ENCODE peak calls at places on chromosomes 4 and X, in five cellular contexts. W, S, O, J and Q are unnamed samples.

GRCh38 chrX:12794654-12795053 is 3.4 kb downstream of the PRPS2 start:
- DNase-seq in W (no peak), S (no peak), O (no peak), J (no peak), Q (no peak)

GRCh38 chrX:8049827-8050226 is 121.2 kb downstream of the VCX2 start:
- DNase-seq in W (no peak), S (no peak), O (no peak), J (no peak), Q (no peak)

GRCh38 chr4:120826449-120826848 is 96.1 kb downstream of the PRDM5 start:
- DNase-seq in W (no peak), S (no peak), O (no peak), J (no peak), Q (no peak)

GRCh38 chrX:37746268-37746931 is 33.5 kb upstream of the CYBB start:
- DNase-seq in W (no peak), S (no peak), O (no peak), J (no peak), Q (no peak)

GRCh38 chrX:72255445-72255844 is 16.6 kb upstream of the ERCC6L start:
- DNase-seq in W (no peak), S (no peak), O (no peak), J (no peak), Q (no peak)

GRCh38 chr4:76705497-76705896 is 192.4 kb downstream of the SOWAHB start:
- DNase-seq in W (no peak), S (no peak), O (no peak), J (no peak), Q (no peak)

GRCh38 chrX:41759817-41760216 is 35.8 kb downstream of the GPR82 start:
- DNase-seq in W (peak; percentile 14), S (no peak), O (no peak), J (no peak), Q (no peak)

GRCh38 chrX:97215166-97215565 is 331.5 kb downstream of the RPA4 start:
- DNase-seq in W (no peak), S (no peak), O (no peak), J (no peak), Q (no peak)

GRCh38 chr4:17787315-17787714 is 5.9 kb upstream of the FAM184B start:
- DNase-seq in W (no peak), S (no peak), O (no peak), J (no peak), Q (no peak)

GRCh38 chr4:41525129-41525528 is 12.8 kb upstream of the LIMCH1 start:
- DNase-seq in W (no peak), S (no peak), O (no peak), J (no peak), Q (no peak)

GRCh38 chrX:106946449-106946848 is 26.2 kb downstream of the CLDN2 start:
- DNase-seq in W (no peak), S (no peak), O (no peak), J (no peak), Q (no peak)

GRCh38 chr4:163157157-163157556 is 9.5 kb downstream of the NAF1 start:
- DNase-seq in W (no peak), S (no peak), O (no peak), J (no peak), Q (no peak)

GRCh38 chrX:17174671-17175070 is 200.3 kb upstream of the NHS start:
- DNase-seq in W (peak; percentile 8), S (no peak), O (no peak), J (no peak), Q (no peak)

GRCh38 chr4:38574559-38575333 is 89.3 kb upstream of the KLF3 start:
- DNase-seq in W (no peak), S (no peak), O (no peak), J (no peak), Q (no peak)

GRCh38 chr4:85886665-85887064 is 411.7 kb downstream of the ARHGAP24 start:
- DNase-seq in W (no peak), S (no peak), O (no peak), J (no peak), Q (no peak)

GRCh38 chrX:103157511-103158316 is 57.2 kb upstream of the BEX4 start:
- DNase-seq in W (peak; percentile 46), S (no peak), O (peak; percentile 46), J (no peak), Q (no peak)

GRCh38 chrX:3609800-3610199 is 103.6 kb downstream of the PRKX start:
- DNase-seq in W (no peak), S (no peak), O (no peak), J (no peak), Q (no peak)

GRCh38 chrX:134737061-134737460 is 78.8 kb upstream of the PLAC1 start:
- DNase-seq in W (no peak), S (no peak), O (no peak), J (no peak), Q (peak; percentile 73)

GRCh38 chrX:123088930-123089329 is 95.1 kb upstream of the GRIA3 start:
- DNase-seq in W (no peak), S (no peak), O (no peak), J (no peak), Q (no peak)

GRCh38 chr4:119729815-119730643 is 101.4 kb upstream of the PDE5A start:
- DNase-seq in W (peak; percentile 28), S (peak; percentile 32), O (peak; percentile 81), J (no peak), Q (no peak)

GRCh38 chr4:189832528-189832927 is 108.1 kb upstream of the FRG1 start:
- DNase-seq in W (no peak), S (no peak), O (no peak), J (no peak), Q (no peak)

GRCh38 chr4:139899346-139899745 is 233.7 kb downstream of the MGST2 start:
- DNase-seq in W (peak; percentile 58), S (no peak), O (no peak), J (no peak), Q (no peak)

GRCh38 chr4:139902328-139903217 is 237.0 kb downstream of the MGST2 start:
- DNase-seq in W (peak; percentile 54), S (peak; percentile 23), O (no peak), J (no peak), Q (no peak)

GRCh38 chr4:139900964-139901376 is 235.4 kb downstream of the MGST2 start:
- DNase-seq in W (no peak), S (no peak), O (no peak), J (no peak), Q (no peak)

GRCh38 chr4:139903845-139904244 is 238.2 kb downstream of the MGST2 start:
- DNase-seq in W (no peak), S (no peak), O (no peak), J (no peak), Q (no peak)

DNA sequence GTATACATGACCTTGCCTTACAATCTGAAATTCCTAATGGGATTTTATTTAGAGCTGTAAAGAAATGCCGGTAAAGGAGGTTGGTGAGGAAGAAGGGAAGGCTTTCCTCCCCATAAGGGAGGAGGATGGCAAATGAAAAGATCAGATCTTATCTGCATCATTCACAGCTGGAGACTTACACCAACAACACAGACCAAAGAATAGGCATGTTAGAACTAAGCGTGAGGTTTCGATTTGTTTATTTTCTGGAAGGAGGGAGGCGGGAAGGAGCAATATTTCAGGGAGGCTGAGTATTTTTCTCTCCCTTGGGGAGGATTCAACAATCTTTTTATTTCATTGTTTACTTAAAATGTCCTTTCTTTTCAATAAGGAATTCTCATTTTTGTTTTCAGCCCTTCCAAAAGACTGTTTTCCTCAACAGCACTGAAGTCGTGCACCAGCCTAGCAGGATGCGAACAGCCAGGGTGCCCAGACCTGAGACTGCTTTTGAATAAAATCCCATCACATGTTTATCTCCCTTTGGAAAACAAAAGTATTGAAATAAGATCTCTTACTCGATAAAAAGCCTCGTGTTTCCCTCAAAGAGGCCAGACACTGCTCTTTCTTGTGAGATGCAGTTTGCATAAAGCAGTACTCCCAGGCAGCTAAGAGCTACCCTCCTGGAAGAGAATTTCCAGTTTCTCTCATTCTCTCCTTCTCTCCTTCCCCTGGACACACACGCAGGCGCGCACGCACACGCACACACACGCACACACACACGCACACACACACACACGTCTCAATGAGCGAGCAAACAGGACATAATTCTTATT is 236.1 kb downstream of the MGST2 start:
- DNase-seq in W (peak; percentile 46), S (peak; percentile 23), O (no peak), J (no peak), Q (no peak)
- H3K4me3 ChIP-seq in W (peak overlapping the region; percentile 36), S (peak overlapping the region; percentile 26), O (no peak overlapping the region), J (peak overlapping the region; percentile 43), Q (peak overlapping the region; percentile 49)

GRCh38 chrX:76026751-76027150 is 146.1 kb upstream of the PBDC1 start:
- DNase-seq in W (no peak), S (no peak), O (no peak), J (no peak), Q (no peak)
- H3K27ac ChIP-seq in W (no peak overlapping the region), S (no peak overlapping the region), O (no peak overlapping the region), J (no peak overlapping the region), Q (no peak overlapping the region)

GRCh38 chrX:54444752-54445151 is 4.5 kb downstream of the TSR2 start:
- DNase-seq in W (no peak), S (no peak), O (no peak), J (no peak), Q (no peak)

GRCh38 chrX:54446084-54446483 is 5.9 kb downstream of the TSR2 start:
- DNase-seq in W (no peak), S (no peak), O (no peak), J (peak; percentile 62), Q (no peak)

GRCh38 chrX:54435121-54435520 is 5.1 kb upstream of the TSR2 start:
- DNase-seq in W (no peak), S (no peak), O (no peak), J (no peak), Q (no peak)

GRCh38 chrX:54442790-54443189 is 2.6 kb downstream of the TSR2 start:
- DNase-seq in W (no peak), S (no peak), O (no peak), J (no peak), Q (no peak)

GRCh38 chrX:54439967-54440871 is at the start of gene TSR2:
- DNase-seq in W (peak; percentile 82), S (peak; percentile 77), O (peak; percentile 69), J (peak; percentile 85), Q (peak; percentile 91)
- TF ChIP-seq POLR2AphosphoS5 in W (peak; percentile 70), S (peak; percentile 90), O (peak; percentile 67), J (peak; percentile 25), Q (peak; percentile 75)

GRCh38 chrX:10106801-10107200 is 50.0 kb upstream of the CLCN4 start:
- DNase-seq in W (no peak), S (no peak), O (no peak), J (no peak), Q (no peak)
- H3K4me3 ChIP-seq in W (no peak overlapping the region), S (no peak overlapping the region), O (no peak overlapping the region), J (no peak overlapping the region), Q (no peak overlapping the region)